ENCODE peak calls at places on chromosomes 5 and 9, in six cellular contexts. One of them, this sample, is unnamed. For H3K4me1, the result is how much of the 10 kb centered on the place peaks cover.

GRCh38 chr9:18451409-18451808 is 22.5 kb upstream of the ADAMTSL1 start:
- DNase-seq in HCT116: no peak
- DNase-seq in body of pancreas: no peak
- DNase-seq in esophagus squamous epithelium: no peak
- DNase-seq in Peyer's patch: no peak
- DNase-seq in uterus: no peak
- DNase-seq in this sample: no peak

GRCh38 chr5:136182618-136183017 is 10.3 kb downstream of the SMIM32 start:
- DNase-seq in HCT116: no peak
- DNase-seq in body of pancreas: no peak
- DNase-seq in esophagus squamous epithelium: no peak
- DNase-seq in Peyer's patch: no peak
- DNase-seq in uterus: no peak
- DNase-seq in this sample: no peak

GRCh38 chr9:134391319-134392231 is 65.3 kb downstream of the RXRA start:
- DNase-seq in HCT116: no peak
- DNase-seq in body of pancreas: no peak
- DNase-seq in esophagus squamous epithelium: no peak
- DNase-seq in Peyer's patch: peak
- DNase-seq in uterus: no peak
- DNase-seq in this sample: no peak

GRCh38 chr9:127557998-127558546 is 54.0 kb upstream of the STXBP1 start:
- DNase-seq in HCT116: no peak
- DNase-seq in body of pancreas: no peak
- DNase-seq in esophagus squamous epithelium: no peak
- DNase-seq in Peyer's patch: no peak
- DNase-seq in uterus: no peak
- DNase-seq in this sample: no peak

GRCh38 chr5:103891151-103891550 is 328.6 kb upstream of the NUDT12 start:
- DNase-seq in HCT116: no peak
- DNase-seq in body of pancreas: no peak
- DNase-seq in esophagus squamous epithelium: no peak
- DNase-seq in Peyer's patch: no peak
- DNase-seq in uterus: no peak
- DNase-seq in this sample: no peak

GRCh38 chr9:121771851-121772599 is 120.6 kb downstream of the DAB2IP start:
- DNase-seq in HCT116: no peak
- DNase-seq in body of pancreas: peak
- DNase-seq in esophagus squamous epithelium: no peak
- DNase-seq in Peyer's patch: no peak
- DNase-seq in uterus: peak
- DNase-seq in this sample: no peak

GRCh38 chr9:3740690-3741419 is 215.1 kb upstream of the RFX3 start:
- DNase-seq in HCT116: no peak
- DNase-seq in body of pancreas: no peak
- DNase-seq in esophagus squamous epithelium: no peak
- DNase-seq in Peyer's patch: no peak
- DNase-seq in uterus: no peak
- DNase-seq in this sample: no peak

GRCh38 chr5:111691914-111692313 is 65.1 kb downstream of the NREP start:
- DNase-seq in HCT116: no peak
- DNase-seq in body of pancreas: no peak
- DNase-seq in esophagus squamous epithelium: no peak
- DNase-seq in Peyer's patch: no peak
- DNase-seq in uterus: no peak
- DNase-seq in this sample: no peak

GRCh38 chr5:172645271-172645670 is 4.2 kb downstream of the NEURL1B start:
- DNase-seq in HCT116: no peak
- DNase-seq in body of pancreas: no peak
- DNase-seq in esophagus squamous epithelium: no peak
- DNase-seq in Peyer's patch: no peak
- DNase-seq in uterus: no peak
- DNase-seq in this sample: no peak

GRCh38 chr5:43301653-43302091 is 11.5 kb downstream of the HMGCS1 start:
- DNase-seq in HCT116: no peak
- DNase-seq in body of pancreas: no peak
- DNase-seq in esophagus squamous epithelium: no peak
- DNase-seq in Peyer's patch: no peak
- DNase-seq in uterus: no peak
- DNase-seq in this sample: no peak

GRCh38 chr9:14441976-14442651 is 128.2 kb upstream of the NFIB start:
- DNase-seq in HCT116: peak
- DNase-seq in body of pancreas: no peak
- DNase-seq in esophagus squamous epithelium: no peak
- DNase-seq in Peyer's patch: no peak
- DNase-seq in uterus: no peak
- DNase-seq in this sample: no peak

GRCh38 chr5:7589800-7590199 is 193.9 kb downstream of the ADCY2 start:
- DNase-seq in HCT116: no peak
- DNase-seq in body of pancreas: no peak
- DNase-seq in esophagus squamous epithelium: no peak
- DNase-seq in Peyer's patch: no peak
- DNase-seq in uterus: no peak
- DNase-seq in this sample: no peak

GRCh38 chr5:59236996-59237395 is 654.1 kb downstream of the RAB3C start:
- DNase-seq in HCT116: no peak
- DNase-seq in body of pancreas: no peak
- DNase-seq in esophagus squamous epithelium: no peak
- DNase-seq in Peyer's patch: no peak
- DNase-seq in uterus: no peak
- DNase-seq in this sample: no peak

GRCh38 chr5:39675676-39676075 is 250.9 kb upstream of the DAB2 start:
- DNase-seq in HCT116: no peak
- DNase-seq in body of pancreas: no peak
- DNase-seq in esophagus squamous epithelium: no peak
- DNase-seq in Peyer's patch: no peak
- DNase-seq in uterus: no peak
- DNase-seq in this sample: no peak

GRCh38 chr9:71910602-71911060 is 362 bp downstream of the ABHD17B start:
- DNase-seq in HCT116: no peak
- DNase-seq in body of pancreas: no peak
- DNase-seq in esophagus squamous epithelium: no peak
- DNase-seq in Peyer's patch: no peak
- DNase-seq in uterus: peak
- DNase-seq in this sample: no peak

GRCh38 chr9:71911908-71912325 is 478 bp downstream of the C9orf85 start:
- DNase-seq in HCT116: no peak
- DNase-seq in body of pancreas: no peak
- DNase-seq in esophagus squamous epithelium: no peak
- DNase-seq in Peyer's patch: no peak
- DNase-seq in uterus: no peak
- DNase-seq in this sample: no peak

GRCh38 chr9:71909887-71910601 is 949 bp downstream of the ABHD17B start:
- DNase-seq in HCT116: no peak
- DNase-seq in body of pancreas: peak
- DNase-seq in esophagus squamous epithelium: no peak
- DNase-seq in Peyer's patch: peak
- DNase-seq in uterus: no peak
- DNase-seq in this sample: no peak

GRCh38 chr9:71916834-71917534 is 5.5 kb downstream of the C9orf85 start:
- DNase-seq in HCT116: no peak
- DNase-seq in body of pancreas: no peak
- DNase-seq in esophagus squamous epithelium: no peak
- DNase-seq in Peyer's patch: no peak
- DNase-seq in uterus: no peak
- DNase-seq in this sample: no peak

GRCh38 chr9:71911061-71911907 is at the start of the genes ABHD17B and C9orf85:
- DNase-seq in HCT116: peak
- DNase-seq in body of pancreas: peak
- DNase-seq in esophagus squamous epithelium: peak
- DNase-seq in Peyer's patch: peak
- DNase-seq in uterus: peak
- DNase-seq in this sample: peak
- H3K4me1 ChIP-seq in HCT116: under half
- H3K4me1 ChIP-seq in body of pancreas: under half
- H3K4me1 ChIP-seq in esophagus squamous epithelium: half or more
- H3K4me1 ChIP-seq in Peyer's patch: under half
- H3K4me1 ChIP-seq in uterus: under half
- H3K4me1 ChIP-seq in this sample: half or more

GRCh38 chr9:99366183-99366582 is 144.1 kb downstream of the SEC61B start:
- DNase-seq in HCT116: no peak
- DNase-seq in body of pancreas: no peak
- DNase-seq in esophagus squamous epithelium: no peak
- DNase-seq in Peyer's patch: no peak
- DNase-seq in uterus: no peak
- DNase-seq in this sample: no peak

GRCh38 chr9:99371376-99371775 is 149.3 kb downstream of the SEC61B start:
- DNase-seq in HCT116: no peak
- DNase-seq in body of pancreas: no peak
- DNase-seq in esophagus squamous epithelium: no peak
- DNase-seq in Peyer's patch: no peak
- DNase-seq in uterus: no peak
- DNase-seq in this sample: no peak

GRCh38 chr9:99369327-99369722 is 147.2 kb downstream of the SEC61B start:
- DNase-seq in HCT116: no peak
- DNase-seq in body of pancreas: no peak
- DNase-seq in esophagus squamous epithelium: no peak
- DNase-seq in Peyer's patch: no peak
- DNase-seq in uterus: no peak
- DNase-seq in this sample: no peak

GRCh38 chr9:99366601-99367000 is 144.5 kb downstream of the SEC61B start:
- DNase-seq in HCT116: no peak
- DNase-seq in body of pancreas: no peak
- DNase-seq in esophagus squamous epithelium: no peak
- DNase-seq in Peyer's patch: no peak
- DNase-seq in uterus: no peak
- DNase-seq in this sample: no peak

DNA sequence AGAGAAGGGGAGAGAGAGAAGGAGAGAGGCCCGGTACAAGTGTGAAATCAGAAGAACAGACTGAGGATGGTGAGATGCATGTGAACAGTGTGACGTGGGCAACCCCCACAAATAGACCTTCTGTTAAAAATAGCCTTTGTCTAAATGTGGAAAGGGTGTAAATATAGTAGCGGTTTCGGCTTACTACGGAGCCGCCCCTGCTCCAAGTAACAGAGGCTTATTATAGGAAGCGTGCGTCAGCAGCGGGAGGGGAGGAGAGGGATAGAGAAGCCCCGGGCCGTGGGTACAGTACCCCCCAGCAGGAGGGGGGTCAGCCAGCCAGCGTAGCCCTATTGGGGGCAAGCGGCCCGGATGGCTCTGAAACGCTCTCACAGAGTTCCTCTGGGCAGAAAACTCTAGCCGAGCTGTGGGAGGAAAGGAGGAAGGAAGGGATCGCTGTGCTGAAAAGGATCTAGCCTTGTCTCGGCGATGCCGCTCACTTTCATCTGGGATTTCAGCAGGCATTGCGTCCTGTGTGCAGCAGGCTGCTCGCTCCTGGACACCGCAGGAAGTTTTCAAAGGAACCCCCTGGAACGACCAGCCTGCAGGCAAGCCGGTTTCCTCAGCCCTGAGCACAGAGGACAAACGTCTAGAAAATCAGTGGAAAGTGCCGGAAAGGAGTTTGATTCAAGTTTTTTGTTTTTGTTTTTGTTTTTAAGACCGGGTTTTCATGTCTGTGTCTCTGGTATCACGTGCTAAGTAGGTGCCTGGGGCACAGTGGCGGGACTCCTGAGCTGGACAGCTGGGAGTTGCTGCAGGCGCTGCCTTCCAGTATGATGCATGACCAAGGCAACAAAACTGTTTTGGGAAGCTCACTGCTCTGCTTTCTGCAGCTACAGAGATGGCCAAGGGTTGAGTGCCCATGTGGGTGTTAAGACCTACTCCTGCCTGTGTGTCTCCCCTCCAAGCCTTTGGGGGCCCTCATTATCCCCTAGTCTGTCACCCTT is 146.6 kb downstream of the SEC61B start:
- DNase-seq in HCT116: no peak
- DNase-seq in body of pancreas: no peak
- DNase-seq in esophagus squamous epithelium: no peak
- DNase-seq in Peyer's patch: no peak
- DNase-seq in uterus: peak
- DNase-seq in this sample: no peak
- TF ChIP-seq POLR2A in HCT116: no peak
- TF ChIP-seq POLR2A in body of pancreas: no peak
- TF ChIP-seq POLR2A in esophagus squamous epithelium: no peak
- TF ChIP-seq POLR2A in Peyer's patch: no peak
- TF ChIP-seq POLR2A in uterus: peak
- TF ChIP-seq POLR2A in this sample: no peak

GRCh38 chr5:150785950-150786349 is 7.4 kb downstream of the SMIM3 start:
- DNase-seq in HCT116: no peak
- DNase-seq in body of pancreas: no peak
- DNase-seq in esophagus squamous epithelium: no peak
- DNase-seq in Peyer's patch: no peak
- DNase-seq in uterus: no peak
- DNase-seq in this sample: no peak

GRCh38 chr5:150789943-150790611 is 11.5 kb downstream of the SMIM3 start:
- DNase-seq in HCT116: peak
- DNase-seq in body of pancreas: peak
- DNase-seq in esophagus squamous epithelium: no peak
- DNase-seq in Peyer's patch: no peak
- DNase-seq in uterus: peak
- DNase-seq in this sample: no peak

GRCh38 chr5:150789431-150789830 is 10.9 kb downstream of the SMIM3 start:
- DNase-seq in HCT116: no peak
- DNase-seq in body of pancreas: no peak
- DNase-seq in esophagus squamous epithelium: no peak
- DNase-seq in Peyer's patch: no peak
- DNase-seq in uterus: no peak
- DNase-seq in this sample: no peak

GRCh38 chr5:150788974-150789373 is 10.4 kb downstream of the SMIM3 start:
- DNase-seq in HCT116: no peak
- DNase-seq in body of pancreas: no peak
- DNase-seq in esophagus squamous epithelium: no peak
- DNase-seq in Peyer's patch: no peak
- DNase-seq in uterus: no peak
- DNase-seq in this sample: no peak

DNA sequence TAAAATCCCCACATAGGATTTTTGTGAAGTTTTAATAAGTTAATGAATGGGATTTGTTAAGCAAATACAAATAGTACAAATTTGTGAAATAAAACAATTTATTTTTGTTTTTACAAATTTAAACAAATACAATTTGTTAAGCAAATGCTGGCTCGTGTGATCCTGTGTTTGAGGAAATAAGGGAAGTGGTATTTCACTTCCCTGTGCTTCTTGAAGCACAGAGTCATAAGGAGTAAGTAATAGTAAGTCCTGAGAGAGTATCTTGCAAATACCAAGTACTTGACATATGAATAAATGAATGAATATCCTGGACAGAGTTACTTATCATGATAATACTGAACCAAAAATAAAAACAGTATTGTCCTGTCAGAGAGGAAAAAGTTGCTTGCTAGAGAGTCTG is 9.1 kb downstream of the SMIM3 start:
- DNase-seq in HCT116: no peak
- DNase-seq in body of pancreas: no peak
- DNase-seq in esophagus squamous epithelium: no peak
- DNase-seq in Peyer's patch: no peak
- DNase-seq in uterus: no peak
- DNase-seq in this sample: no peak
- H3K4me1 ChIP-seq in HCT116: half or more
- H3K4me1 ChIP-seq in body of pancreas: under half
- H3K4me1 ChIP-seq in esophagus squamous epithelium: half or more
- H3K4me1 ChIP-seq in Peyer's patch: under half
- H3K4me1 ChIP-seq in uterus: under half
- H3K4me1 ChIP-seq in this sample: half or more

DNA sequence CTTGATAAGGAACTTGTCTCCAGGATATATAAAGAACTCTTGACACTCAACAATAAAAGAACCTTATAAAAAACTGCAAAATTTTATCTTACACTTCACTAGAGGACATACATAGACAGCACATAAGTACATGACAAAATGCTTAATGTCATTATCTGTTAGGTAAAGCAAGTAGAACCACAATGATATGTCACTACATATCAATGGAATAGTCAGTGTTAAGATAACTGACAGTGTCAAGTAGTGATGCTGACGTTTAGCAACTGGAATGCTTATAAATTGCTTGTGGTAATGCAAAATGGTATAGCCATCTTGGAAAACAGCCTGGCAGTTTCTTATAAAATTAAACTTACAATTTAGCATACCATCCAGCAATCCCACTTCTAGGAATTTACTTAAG is 314.1 kb downstream of the KDM4C start:
- DNase-seq in HCT116: no peak
- DNase-seq in body of pancreas: no peak
- DNase-seq in esophagus squamous epithelium: no peak
- DNase-seq in Peyer's patch: no peak
- DNase-seq in uterus: no peak
- DNase-seq in this sample: no peak
- TF ChIP-seq POLR2A in HCT116: no peak
- TF ChIP-seq POLR2A in body of pancreas: no peak
- TF ChIP-seq POLR2A in esophagus squamous epithelium: no peak
- TF ChIP-seq POLR2A in Peyer's patch: no peak
- TF ChIP-seq POLR2A in uterus: no peak
- TF ChIP-seq POLR2A in this sample: no peak